ENCODE peak calls at places on chromosomes 11 and 22, in five cellular contexts. T is tibial nerve, J is heart right ventricle, O is upper lobe of right lung, X is heart left ventricle. Q is an unnamed sample.

GRCh38 chr11:117828641-117829368 is 4.3 kb upstream of the FXYD2 start:
- DNase-seq in T (no peak), J (no peak), O (peak; percentile 69), X (peak; percentile 52), Q (peak; percentile 49)

GRCh38 chr11:7892059-7892699 is 38.9 kb downstream of the OR10A6 start:
- DNase-seq in T (no peak), J (no peak), O (no peak), X (no peak), Q (no peak)

GRCh38 chr11:9643751-9644150 is 20.1 kb upstream of the SWAP70 start:
- DNase-seq in T (no peak), J (no peak), O (no peak), X (no peak), Q (no peak)

GRCh38 chr11:32891657-32892354 is 805 bp upstream of the QSER1 start:
- DNase-seq in T (no peak), J (no peak), O (no peak), X (no peak), Q (peak; percentile 35)

GRCh38 chr22:48459259-48459658 is 1368.4 kb downstream of the BRD1 start:
- DNase-seq in T (no peak), J (no peak), O (peak; percentile 31), X (no peak), Q (no peak)

GRCh38 chr11:86220654-86221053 is 23.9 kb upstream of the EED start:
- DNase-seq in T (no peak), J (no peak), O (no peak), X (no peak), Q (no peak)

GRCh38 chr11:7677071-7677470 is 3.8 kb upstream of the CYB5R2 start:
- DNase-seq in T (no peak), J (no peak), O (no peak), X (no peak), Q (peak; percentile 95)

GRCh38 chr22:24437820-24438328 is 10.5 kb downstream of the ADORA2A start:
- DNase-seq in T (no peak), J (no peak), O (no peak), X (no peak), Q (peak; percentile 20)

GRCh38 chr11:96969251-96969650 is 579.4 kb downstream of the JRKL start:
- DNase-seq in T (no peak), J (no peak), O (no peak), X (no peak), Q (no peak)

GRCh38 chr11:64088159-64089026 is 52.7 kb downstream of the FLRT1 start:
- DNase-seq in T (no peak), J (no peak), O (no peak), X (no peak), Q (peak; percentile 17)

GRCh38 chr11:67780056-67780455 is 105.6 kb upstream of the ALDH3B2 start:
- DNase-seq in T (no peak), J (no peak), O (no peak), X (no peak), Q (no peak)

GRCh38 chr22:46245515-46245914 is 4.6 kb downstream of the CDPF1 start:
- DNase-seq in T (no peak), J (peak; percentile 71), O (no peak), X (peak; percentile 87), Q (no peak)

GRCh38 chr11:59810189-59810910 is at the start of gene MRPL16:
- DNase-seq in T (peak; percentile 54), J (peak; percentile 85), O (peak; percentile 94), X (peak; percentile 87), Q (peak; percentile 90)

GRCh38 chr22:39434721-39435120 is 22.1 kb upstream of the MGAT3 start:
- DNase-seq in T (no peak), J (no peak), O (no peak), X (no peak), Q (no peak)

GRCh38 chr22:43798492-43798891 is 13.6 kb downstream of the EFCAB6 start:
- DNase-seq in T (no peak), J (no peak), O (no peak), X (no peak), Q (no peak)

GRCh38 chr11:87901366-87901765 is 273.9 kb downstream of the RAB38 start:
- DNase-seq in T (no peak), J (no peak), O (no peak), X (no peak), Q (no peak)

GRCh38 chr11:16669799-16670415 is 68.5 kb upstream of the C11orf58 start:
- DNase-seq in T (no peak), J (no peak), O (no peak), X (no peak), Q (peak; percentile 66)

GRCh38 chr11:120339394-120339890 is 3.2 kb downstream of the ARHGEF12 start:
- DNase-seq in T (no peak), J (peak; percentile 23), O (no peak), X (peak; percentile 61), Q (no peak)

GRCh38 chr22:31210830-31211503 is 1.1 kb upstream of the LIMK2 start:
- DNase-seq in T (no peak), J (no peak), O (no peak), X (peak; percentile 65), Q (no peak)

GRCh38 chr11:71406681-71407080 is 41.5 kb downstream of the DHCR7 start:
- DNase-seq in T (no peak), J (no peak), O (no peak), X (no peak), Q (no peak)

GRCh38 chr11:71171024-71171423 is 81.4 kb downstream of the SHANK2 start:
- DNase-seq in T (no peak), J (no peak), O (no peak), X (no peak), Q (no peak)

GRCh38 chr22:20591295-20591645 is 83.9 kb downstream of the MED15 start:
- DNase-seq in T (no peak), J (no peak), O (no peak), X (no peak), Q (no peak)

GRCh38 chr22:42432020-42432596 is at the start of gene NFAM1:
- DNase-seq in T (no peak), J (peak; percentile 54), O (peak; percentile 81), X (peak; percentile 62), Q (no peak)

GRCh38 chr11:33734441-33735165 is 1.6 kb downstream of the CD59 start:
- DNase-seq in T (no peak), J (no peak), O (peak; percentile 68), X (peak; percentile 38), Q (peak; percentile 69)

GRCh38 chr11:66313321-66314185 is 3.3 kb downstream of the CD248 start:
- DNase-seq in T (no peak), J (no peak), O (peak; percentile 63), X (no peak), Q (no peak)

GRCh38 chr11:118929496-118930151 is 3.9 kb upstream of the BCL9L start:
- DNase-seq in T (peak; percentile 63), J (peak; percentile 82), O (peak; percentile 92), X (peak; percentile 90), Q (peak; percentile 87)

DNA sequence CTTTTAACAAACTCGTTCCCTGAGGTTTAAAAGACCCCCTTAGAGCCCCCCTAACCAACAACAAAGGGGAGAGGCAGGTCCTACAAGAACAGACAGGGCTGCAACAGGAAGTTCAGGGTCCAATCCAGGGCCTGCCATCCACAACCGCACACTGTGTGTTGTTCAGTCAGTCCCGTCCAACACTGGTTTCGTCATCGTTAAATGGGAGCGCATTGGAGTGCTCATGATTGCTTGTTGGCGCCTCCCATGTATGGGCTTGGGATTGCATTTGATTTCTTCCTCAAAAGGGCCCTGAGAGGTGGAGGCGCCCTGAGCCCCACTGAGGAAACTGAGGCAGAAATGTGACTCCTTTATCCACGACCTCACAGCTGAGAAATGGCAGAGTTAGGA is 174.1 kb downstream of the MN1 start:
- DNase-seq in T (no peak), J (no peak), O (no peak), X (no peak), Q (peak; percentile 21)
- TF ChIP-seq CTCF in T (no peak), J (no peak), O (no peak), X (no peak), Q (no peak)

DNA sequence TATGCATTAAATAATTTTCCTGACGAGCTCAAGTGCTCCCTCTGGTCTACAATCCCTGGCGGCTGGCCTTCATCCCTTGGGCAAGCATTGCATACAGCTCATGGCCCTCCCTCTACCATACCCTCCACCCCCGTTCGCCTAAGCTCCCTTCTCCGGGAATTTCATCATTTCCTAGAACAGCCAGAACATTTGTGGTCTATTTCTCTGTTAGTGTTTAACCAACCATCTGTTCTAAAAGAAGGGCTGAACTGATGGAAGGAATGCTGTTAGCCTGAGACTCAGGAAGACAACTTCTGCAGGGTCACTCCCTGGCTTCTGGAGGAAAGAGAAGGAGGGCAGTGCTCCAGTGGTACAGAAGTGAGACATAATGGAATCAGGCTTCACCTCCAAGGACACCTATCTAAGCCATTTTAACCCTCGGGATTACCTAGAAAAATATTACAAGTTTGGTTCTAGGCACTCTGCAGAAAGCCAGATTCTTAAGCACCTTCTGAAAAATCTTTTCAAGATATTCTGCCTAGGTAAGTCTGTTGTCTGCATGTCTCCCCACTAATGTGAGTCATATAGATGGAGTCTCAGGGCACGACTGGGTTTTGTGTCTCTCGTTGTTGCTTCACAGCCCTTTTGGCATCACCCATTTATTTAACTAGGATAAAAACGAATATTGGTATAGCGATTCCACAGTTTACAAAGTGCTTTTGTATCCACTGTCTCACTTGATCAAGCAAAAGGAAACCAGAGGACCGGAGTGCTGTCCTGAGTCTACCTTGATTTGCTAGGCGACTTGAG is at the start of gene NNMT:
- DNase-seq in T (peak; percentile 58), J (peak; percentile 56), O (peak; percentile 80), X (peak; percentile 73), Q (peak; percentile 99)
- TF ChIP-seq CTCF in T (no peak), J (no peak), O (no peak), X (no peak), Q (no peak)

GRCh38 chr11:65215441-65216076 is 33.8 kb downstream of the CAPN1 start:
- DNase-seq in T (no peak), J (no peak), O (no peak), X (no peak), Q (no peak)

GRCh38 chr11:65217441-65218423 is 36.0 kb downstream of the CAPN1 start:
- DNase-seq in T (no peak), J (no peak), O (peak; percentile 46), X (no peak), Q (no peak)

GRCh38 chr11:65214212-65214845 is 32.6 kb downstream of the CAPN1 start:
- DNase-seq in T (no peak), J (no peak), O (no peak), X (no peak), Q (no peak)

GRCh38 chr11:65218446-65218845 is 36.7 kb downstream of the CAPN1 start:
- DNase-seq in T (no peak), J (no peak), O (no peak), X (no peak), Q (no peak)

DNA sequence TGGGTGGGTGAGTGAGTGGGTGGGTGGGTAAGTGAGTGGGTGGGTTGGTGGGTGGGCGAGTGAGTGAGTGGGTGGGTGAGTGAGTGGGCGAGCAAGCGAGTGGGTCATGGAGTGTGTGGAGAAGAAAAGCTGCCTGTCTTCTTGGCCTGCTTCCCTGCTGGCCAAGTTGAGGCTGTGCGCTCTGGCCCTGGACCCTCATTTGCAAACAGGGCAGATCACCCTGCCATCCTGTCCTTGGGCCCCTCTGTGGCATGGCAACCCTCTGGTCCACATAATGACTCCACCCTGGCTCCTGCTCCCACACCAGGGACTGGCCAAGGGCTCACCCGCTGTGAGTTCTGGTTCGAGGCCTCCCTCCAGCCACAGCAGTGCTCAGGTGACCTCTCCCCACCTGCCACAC is 35.1 kb downstream of the CAPN1 start:
- DNase-seq in T (no peak), J (no peak), O (peak; percentile 48), X (no peak), Q (no peak)
- TF ChIP-seq CTCF in T (no peak), J (no peak), O (no peak), X (no peak), Q (no peak)

DNA sequence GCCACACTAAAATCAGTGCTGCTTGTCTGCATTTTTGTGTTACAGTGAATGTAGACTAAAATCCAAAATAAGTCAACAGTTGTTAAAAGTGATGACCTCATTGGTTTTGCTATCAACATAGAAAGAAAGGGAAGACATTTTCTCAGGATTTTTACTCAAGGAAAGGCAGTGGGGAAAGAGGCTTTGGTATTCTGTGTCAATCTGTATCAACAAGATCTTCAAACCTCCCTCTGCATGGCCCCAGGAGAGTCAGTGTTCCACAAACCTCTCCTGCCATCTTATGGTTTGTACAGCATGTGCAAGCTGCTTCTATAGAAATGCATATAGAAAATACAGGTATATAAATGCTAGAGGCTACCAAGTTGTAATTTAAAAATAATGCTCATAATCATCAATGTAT is 13.8 kb upstream of the OR51M1 start:
- DNase-seq in T (no peak), J (no peak), O (no peak), X (no peak), Q (peak; percentile 16)
- TF ChIP-seq CTCF in T (no peak), J (no peak), O (no peak), X (no peak), Q (peak; percentile 11)